ENCODE peak calls at places on chromosome 2, in nine cellular contexts. One of them, this sample, is unnamed.

GRCh38 chr2:38315707-38316333 is 61.3 kb downstream of the ATL2 start:
- DNase-seq in aorta: no peak
- DNase-seq in RWPE1: peak; percentile 31
- DNase-seq in effector memory CD4-positive, alpha-beta T cell: no peak
- DNase-seq in activated CD8-positive, alpha-beta memory T cell treated with anti-CD3 and anti-CD28 coated beads for 1 hour: no peak
- DNase-seq in GM20000: peak; percentile 25
- DNase-seq in HT1080: peak; percentile 60
- DNase-seq in left colon: no peak
- DNase-seq in activated CD4-positive, CD25-positive, alpha-beta regulatory T cell treated with anti-CD3 and anti-CD28 coated beads, Interleukin-2, amount 50 U/mL, for 16 hours: no peak
- DNase-seq in this sample: no peak

GRCh38 chr2:109178974-109179373 is 50.0 kb downstream of the SH3RF3 start:
- DNase-seq in aorta: no peak
- DNase-seq in RWPE1: no peak
- DNase-seq in effector memory CD4-positive, alpha-beta T cell: no peak
- DNase-seq in activated CD8-positive, alpha-beta memory T cell treated with anti-CD3 and anti-CD28 coated beads for 1 hour: no peak
- DNase-seq in GM20000: no peak
- DNase-seq in HT1080: no peak
- DNase-seq in left colon: no peak
- DNase-seq in activated CD4-positive, CD25-positive, alpha-beta regulatory T cell treated with anti-CD3 and anti-CD28 coated beads, Interleukin-2, amount 50 U/mL, for 16 hours: no peak
- DNase-seq in this sample: no peak

GRCh38 chr2:54722641-54723299 is 692 bp upstream of the EML6 start:
- DNase-seq in aorta: no peak
- DNase-seq in RWPE1: peak; percentile 64
- DNase-seq in effector memory CD4-positive, alpha-beta T cell: no peak
- DNase-seq in activated CD8-positive, alpha-beta memory T cell treated with anti-CD3 and anti-CD28 coated beads for 1 hour: no peak
- DNase-seq in GM20000: no peak
- DNase-seq in HT1080: peak; percentile 31
- DNase-seq in left colon: no peak
- DNase-seq in activated CD4-positive, CD25-positive, alpha-beta regulatory T cell treated with anti-CD3 and anti-CD28 coated beads, Interleukin-2, amount 50 U/mL, for 16 hours: no peak
- DNase-seq in this sample: no peak

GRCh38 chr2:164015328-164016123 is 279.7 kb upstream of the FIGN start:
- DNase-seq in aorta: peak; percentile 44
- DNase-seq in RWPE1: no peak
- DNase-seq in effector memory CD4-positive, alpha-beta T cell: no peak
- DNase-seq in activated CD8-positive, alpha-beta memory T cell treated with anti-CD3 and anti-CD28 coated beads for 1 hour: no peak
- DNase-seq in GM20000: peak; percentile 59
- DNase-seq in HT1080: no peak
- DNase-seq in left colon: no peak
- DNase-seq in activated CD4-positive, CD25-positive, alpha-beta regulatory T cell treated with anti-CD3 and anti-CD28 coated beads, Interleukin-2, amount 50 U/mL, for 16 hours: no peak
- DNase-seq in this sample: no peak

GRCh38 chr2:17628349-17629261 is 88.1 kb downstream of the VSNL1 start:
- DNase-seq in aorta: no peak
- DNase-seq in RWPE1: no peak
- DNase-seq in effector memory CD4-positive, alpha-beta T cell: no peak
- DNase-seq in activated CD8-positive, alpha-beta memory T cell treated with anti-CD3 and anti-CD28 coated beads for 1 hour: no peak
- DNase-seq in GM20000: no peak
- DNase-seq in HT1080: peak; percentile 61
- DNase-seq in left colon: no peak
- DNase-seq in activated CD4-positive, CD25-positive, alpha-beta regulatory T cell treated with anti-CD3 and anti-CD28 coated beads, Interleukin-2, amount 50 U/mL, for 16 hours: no peak
- DNase-seq in this sample: no peak

GRCh38 chr2:76821731-76822130 is 700.4 kb downstream of the LRRTM4 start:
- DNase-seq in aorta: no peak
- DNase-seq in RWPE1: no peak
- DNase-seq in effector memory CD4-positive, alpha-beta T cell: no peak
- DNase-seq in activated CD8-positive, alpha-beta memory T cell treated with anti-CD3 and anti-CD28 coated beads for 1 hour: no peak
- DNase-seq in GM20000: no peak
- DNase-seq in HT1080: no peak
- DNase-seq in left colon: no peak
- DNase-seq in activated CD4-positive, CD25-positive, alpha-beta regulatory T cell treated with anti-CD3 and anti-CD28 coated beads, Interleukin-2, amount 50 U/mL, for 16 hours: no peak
- DNase-seq in this sample: no peak

GRCh38 chr2:133817680-133818566 is 249.7 kb upstream of the NCKAP5 start:
- DNase-seq in aorta: no peak
- DNase-seq in RWPE1: peak; percentile 73
- DNase-seq in effector memory CD4-positive, alpha-beta T cell: no peak
- DNase-seq in activated CD8-positive, alpha-beta memory T cell treated with anti-CD3 and anti-CD28 coated beads for 1 hour: no peak
- DNase-seq in GM20000: no peak
- DNase-seq in HT1080: peak; percentile 98
- DNase-seq in left colon: no peak
- DNase-seq in activated CD4-positive, CD25-positive, alpha-beta regulatory T cell treated with anti-CD3 and anti-CD28 coated beads, Interleukin-2, amount 50 U/mL, for 16 hours: no peak
- DNase-seq in this sample: no peak

GRCh38 chr2:229815342-229815741 is 101.0 kb upstream of the DNER start:
- DNase-seq in aorta: no peak
- DNase-seq in RWPE1: no peak
- DNase-seq in effector memory CD4-positive, alpha-beta T cell: no peak
- DNase-seq in activated CD8-positive, alpha-beta memory T cell treated with anti-CD3 and anti-CD28 coated beads for 1 hour: no peak
- DNase-seq in GM20000: no peak
- DNase-seq in HT1080: peak; percentile 20
- DNase-seq in left colon: no peak
- DNase-seq in activated CD4-positive, CD25-positive, alpha-beta regulatory T cell treated with anti-CD3 and anti-CD28 coated beads, Interleukin-2, amount 50 U/mL, for 16 hours: no peak
- DNase-seq in this sample: no peak

GRCh38 chr2:238113611-238114010 is 13.5 kb downstream of the ESPNL start:
- DNase-seq in aorta: peak; percentile 25
- DNase-seq in RWPE1: no peak
- DNase-seq in effector memory CD4-positive, alpha-beta T cell: no peak
- DNase-seq in activated CD8-positive, alpha-beta memory T cell treated with anti-CD3 and anti-CD28 coated beads for 1 hour: no peak
- DNase-seq in GM20000: no peak
- DNase-seq in HT1080: no peak
- DNase-seq in left colon: no peak
- DNase-seq in activated CD4-positive, CD25-positive, alpha-beta regulatory T cell treated with anti-CD3 and anti-CD28 coated beads, Interleukin-2, amount 50 U/mL, for 16 hours: no peak
- DNase-seq in this sample: peak; percentile 45

GRCh38 chr2:119491776-119492525 is 32.3 kb downstream of the SCTR start:
- DNase-seq in aorta: no peak
- DNase-seq in RWPE1: peak; percentile 87
- DNase-seq in effector memory CD4-positive, alpha-beta T cell: no peak
- DNase-seq in activated CD8-positive, alpha-beta memory T cell treated with anti-CD3 and anti-CD28 coated beads for 1 hour: no peak
- DNase-seq in GM20000: no peak
- DNase-seq in HT1080: peak; percentile 90
- DNase-seq in left colon: no peak
- DNase-seq in activated CD4-positive, CD25-positive, alpha-beta regulatory T cell treated with anti-CD3 and anti-CD28 coated beads, Interleukin-2, amount 50 U/mL, for 16 hours: no peak
- DNase-seq in this sample: no peak

GRCh38 chr2:127637725-127638252 is 8.2 kb upstream of the GPR17 start:
- DNase-seq in aorta: no peak
- DNase-seq in RWPE1: peak; percentile 69
- DNase-seq in effector memory CD4-positive, alpha-beta T cell: no peak
- DNase-seq in activated CD8-positive, alpha-beta memory T cell treated with anti-CD3 and anti-CD28 coated beads for 1 hour: no peak
- DNase-seq in GM20000: no peak
- DNase-seq in HT1080: peak; percentile 89
- DNase-seq in left colon: no peak
- DNase-seq in activated CD4-positive, CD25-positive, alpha-beta regulatory T cell treated with anti-CD3 and anti-CD28 coated beads, Interleukin-2, amount 50 U/mL, for 16 hours: no peak
- DNase-seq in this sample: no peak

GRCh38 chr2:187461294-187462261 is 13.5 kb upstream of the CALCRL start:
- DNase-seq in aorta: peak; percentile 63
- DNase-seq in RWPE1: no peak
- DNase-seq in effector memory CD4-positive, alpha-beta T cell: no peak
- DNase-seq in activated CD8-positive, alpha-beta memory T cell treated with anti-CD3 and anti-CD28 coated beads for 1 hour: no peak
- DNase-seq in GM20000: no peak
- DNase-seq in HT1080: no peak
- DNase-seq in left colon: peak; percentile 18
- DNase-seq in activated CD4-positive, CD25-positive, alpha-beta regulatory T cell treated with anti-CD3 and anti-CD28 coated beads, Interleukin-2, amount 50 U/mL, for 16 hours: no peak
- DNase-seq in this sample: no peak

GRCh38 chr2:98552499-98553179 is 55.7 kb downstream of the COA5 start:
- DNase-seq in aorta: no peak
- DNase-seq in RWPE1: no peak
- DNase-seq in effector memory CD4-positive, alpha-beta T cell: no peak
- DNase-seq in activated CD8-positive, alpha-beta memory T cell treated with anti-CD3 and anti-CD28 coated beads for 1 hour: no peak
- DNase-seq in GM20000: no peak
- DNase-seq in HT1080: peak; percentile 36
- DNase-seq in left colon: no peak
- DNase-seq in activated CD4-positive, CD25-positive, alpha-beta regulatory T cell treated with anti-CD3 and anti-CD28 coated beads, Interleukin-2, amount 50 U/mL, for 16 hours: no peak
- DNase-seq in this sample: no peak

GRCh38 chr2:46320141-46320567 is 22.9 kb downstream of the EPAS1 start:
- DNase-seq in aorta: no peak
- DNase-seq in RWPE1: no peak
- DNase-seq in effector memory CD4-positive, alpha-beta T cell: no peak
- DNase-seq in activated CD8-positive, alpha-beta memory T cell treated with anti-CD3 and anti-CD28 coated beads for 1 hour: no peak
- DNase-seq in GM20000: no peak
- DNase-seq in HT1080: no peak
- DNase-seq in left colon: no peak
- DNase-seq in activated CD4-positive, CD25-positive, alpha-beta regulatory T cell treated with anti-CD3 and anti-CD28 coated beads, Interleukin-2, amount 50 U/mL, for 16 hours: no peak
- DNase-seq in this sample: no peak

GRCh38 chr2:148021059-148021985 is at the start of gene MBD5:
- DNase-seq in aorta: peak; percentile 64
- DNase-seq in RWPE1: peak; percentile 13
- DNase-seq in effector memory CD4-positive, alpha-beta T cell: peak; percentile 55
- DNase-seq in activated CD8-positive, alpha-beta memory T cell treated with anti-CD3 and anti-CD28 coated beads for 1 hour: no peak
- DNase-seq in GM20000: peak; percentile 22
- DNase-seq in HT1080: no peak
- DNase-seq in left colon: peak; percentile 51
- DNase-seq in activated CD4-positive, CD25-positive, alpha-beta regulatory T cell treated with anti-CD3 and anti-CD28 coated beads, Interleukin-2, amount 50 U/mL, for 16 hours: peak; percentile 34
- DNase-seq in this sample: peak; percentile 49

GRCh38 chr2:85750509-85751299 is 3.1 kb upstream of the ATOH8 start:
- DNase-seq in aorta: peak; percentile 88
- DNase-seq in RWPE1: peak; percentile 54
- DNase-seq in effector memory CD4-positive, alpha-beta T cell: peak; percentile 25
- DNase-seq in activated CD8-positive, alpha-beta memory T cell treated with anti-CD3 and anti-CD28 coated beads for 1 hour: peak; percentile 15
- DNase-seq in GM20000: peak; percentile 66
- DNase-seq in HT1080: peak; percentile 49
- DNase-seq in left colon: peak; percentile 64
- DNase-seq in activated CD4-positive, CD25-positive, alpha-beta regulatory T cell treated with anti-CD3 and anti-CD28 coated beads, Interleukin-2, amount 50 U/mL, for 16 hours: no peak
- DNase-seq in this sample: peak; percentile 79

GRCh38 chr2:177763532-177764265 is 308.9 kb downstream of the PDE11A start:
- DNase-seq in aorta: peak; percentile 78
- DNase-seq in RWPE1: peak; percentile 58
- DNase-seq in effector memory CD4-positive, alpha-beta T cell: peak; percentile 61
- DNase-seq in activated CD8-positive, alpha-beta memory T cell treated with anti-CD3 and anti-CD28 coated beads for 1 hour: peak; percentile 40
- DNase-seq in GM20000: peak; percentile 67
- DNase-seq in HT1080: peak; percentile 63
- DNase-seq in left colon: peak; percentile 61
- DNase-seq in activated CD4-positive, CD25-positive, alpha-beta regulatory T cell treated with anti-CD3 and anti-CD28 coated beads, Interleukin-2, amount 50 U/mL, for 16 hours: peak; percentile 50
- DNase-seq in this sample: peak; percentile 58

GRCh38 chr2:126642031-126642430 is 13.9 kb upstream of the GYPC start:
- DNase-seq in aorta: no peak
- DNase-seq in RWPE1: no peak
- DNase-seq in effector memory CD4-positive, alpha-beta T cell: no peak
- DNase-seq in activated CD8-positive, alpha-beta memory T cell treated with anti-CD3 and anti-CD28 coated beads for 1 hour: no peak
- DNase-seq in GM20000: no peak
- DNase-seq in HT1080: no peak
- DNase-seq in left colon: no peak
- DNase-seq in activated CD4-positive, CD25-positive, alpha-beta regulatory T cell treated with anti-CD3 and anti-CD28 coated beads, Interleukin-2, amount 50 U/mL, for 16 hours: no peak
- DNase-seq in this sample: no peak

GRCh38 chr2:112110966-112111365 is 27.2 kb upstream of the FBLN7 start:
- DNase-seq in aorta: no peak
- DNase-seq in RWPE1: no peak
- DNase-seq in effector memory CD4-positive, alpha-beta T cell: no peak
- DNase-seq in activated CD8-positive, alpha-beta memory T cell treated with anti-CD3 and anti-CD28 coated beads for 1 hour: no peak
- DNase-seq in GM20000: no peak
- DNase-seq in HT1080: no peak
- DNase-seq in left colon: no peak
- DNase-seq in activated CD4-positive, CD25-positive, alpha-beta regulatory T cell treated with anti-CD3 and anti-CD28 coated beads, Interleukin-2, amount 50 U/mL, for 16 hours: no peak
- DNase-seq in this sample: no peak

GRCh38 chr2:168165985-168166901 is 81.2 kb downstream of the STK39 start:
- DNase-seq in aorta: no peak
- DNase-seq in RWPE1: no peak
- DNase-seq in effector memory CD4-positive, alpha-beta T cell: no peak
- DNase-seq in activated CD8-positive, alpha-beta memory T cell treated with anti-CD3 and anti-CD28 coated beads for 1 hour: no peak
- DNase-seq in GM20000: no peak
- DNase-seq in HT1080: no peak
- DNase-seq in left colon: no peak
- DNase-seq in activated CD4-positive, CD25-positive, alpha-beta regulatory T cell treated with anti-CD3 and anti-CD28 coated beads, Interleukin-2, amount 50 U/mL, for 16 hours: no peak
- DNase-seq in this sample: no peak

GRCh38 chr2:27497288-27497627 is 619 bp downstream of the GCKR start:
- DNase-seq in aorta: no peak
- DNase-seq in RWPE1: no peak
- DNase-seq in effector memory CD4-positive, alpha-beta T cell: no peak
- DNase-seq in activated CD8-positive, alpha-beta memory T cell treated with anti-CD3 and anti-CD28 coated beads for 1 hour: no peak
- DNase-seq in GM20000: no peak
- DNase-seq in HT1080: no peak
- DNase-seq in left colon: no peak
- DNase-seq in activated CD4-positive, CD25-positive, alpha-beta regulatory T cell treated with anti-CD3 and anti-CD28 coated beads, Interleukin-2, amount 50 U/mL, for 16 hours: no peak
- DNase-seq in this sample: no peak

GRCh38 chr2:63053235-63053888 is 2.7 kb downstream of the OTX1 start:
- DNase-seq in aorta: no peak
- DNase-seq in RWPE1: no peak
- DNase-seq in effector memory CD4-positive, alpha-beta T cell: no peak
- DNase-seq in activated CD8-positive, alpha-beta memory T cell treated with anti-CD3 and anti-CD28 coated beads for 1 hour: no peak
- DNase-seq in GM20000: peak; percentile 32
- DNase-seq in HT1080: no peak
- DNase-seq in left colon: no peak
- DNase-seq in activated CD4-positive, CD25-positive, alpha-beta regulatory T cell treated with anti-CD3 and anti-CD28 coated beads, Interleukin-2, amount 50 U/mL, for 16 hours: no peak
- DNase-seq in this sample: no peak

GRCh38 chr2:126885701-126886121 is 13.0 kb upstream of the TEX51 start:
- DNase-seq in aorta: peak; percentile 57
- DNase-seq in RWPE1: no peak
- DNase-seq in effector memory CD4-positive, alpha-beta T cell: no peak
- DNase-seq in activated CD8-positive, alpha-beta memory T cell treated with anti-CD3 and anti-CD28 coated beads for 1 hour: no peak
- DNase-seq in GM20000: no peak
- DNase-seq in HT1080: no peak
- DNase-seq in left colon: no peak
- DNase-seq in activated CD4-positive, CD25-positive, alpha-beta regulatory T cell treated with anti-CD3 and anti-CD28 coated beads, Interleukin-2, amount 50 U/mL, for 16 hours: no peak
- DNase-seq in this sample: no peak

GRCh38 chr2:117855886-117856285 is 41.4 kb downstream of the DDX18 start:
- DNase-seq in aorta: no peak
- DNase-seq in RWPE1: no peak
- DNase-seq in effector memory CD4-positive, alpha-beta T cell: no peak
- DNase-seq in activated CD8-positive, alpha-beta memory T cell treated with anti-CD3 and anti-CD28 coated beads for 1 hour: no peak
- DNase-seq in GM20000: no peak
- DNase-seq in HT1080: peak; percentile 62
- DNase-seq in left colon: no peak
- DNase-seq in activated CD4-positive, CD25-positive, alpha-beta regulatory T cell treated with anti-CD3 and anti-CD28 coated beads, Interleukin-2, amount 50 U/mL, for 16 hours: no peak
- DNase-seq in this sample: no peak

GRCh38 chr2:195675783-195676427 is 18.9 kb downstream of the SLC39A10 start:
- DNase-seq in aorta: no peak
- DNase-seq in RWPE1: no peak
- DNase-seq in effector memory CD4-positive, alpha-beta T cell: no peak
- DNase-seq in activated CD8-positive, alpha-beta memory T cell treated with anti-CD3 and anti-CD28 coated beads for 1 hour: no peak
- DNase-seq in GM20000: no peak
- DNase-seq in HT1080: no peak
- DNase-seq in left colon: no peak
- DNase-seq in activated CD4-positive, CD25-positive, alpha-beta regulatory T cell treated with anti-CD3 and anti-CD28 coated beads, Interleukin-2, amount 50 U/mL, for 16 hours: no peak
- DNase-seq in this sample: no peak

GRCh38 chr2:142825861-142826260 is 51.6 kb upstream of the KYNU start:
- DNase-seq in aorta: no peak
- DNase-seq in RWPE1: no peak
- DNase-seq in effector memory CD4-positive, alpha-beta T cell: no peak
- DNase-seq in activated CD8-positive, alpha-beta memory T cell treated with anti-CD3 and anti-CD28 coated beads for 1 hour: no peak
- DNase-seq in GM20000: no peak
- DNase-seq in HT1080: no peak
- DNase-seq in left colon: no peak
- DNase-seq in activated CD4-positive, CD25-positive, alpha-beta regulatory T cell treated with anti-CD3 and anti-CD28 coated beads, Interleukin-2, amount 50 U/mL, for 16 hours: no peak
- DNase-seq in this sample: no peak

GRCh38 chr2:218569661-218570500 is 1.2 kb downstream of the CNOT9 start:
- DNase-seq in aorta: no peak
- DNase-seq in RWPE1: peak; percentile 10
- DNase-seq in effector memory CD4-positive, alpha-beta T cell: peak; percentile 15
- DNase-seq in activated CD8-positive, alpha-beta memory T cell treated with anti-CD3 and anti-CD28 coated beads for 1 hour: no peak
- DNase-seq in GM20000: no peak
- DNase-seq in HT1080: peak; percentile 38
- DNase-seq in left colon: peak; percentile 33
- DNase-seq in activated CD4-positive, CD25-positive, alpha-beta regulatory T cell treated with anti-CD3 and anti-CD28 coated beads, Interleukin-2, amount 50 U/mL, for 16 hours: no peak
- DNase-seq in this sample: peak; percentile 38

GRCh38 chr2:60416221-60417008 is 137.0 kb downstream of the BCL11A start:
- DNase-seq in aorta: no peak
- DNase-seq in RWPE1: no peak
- DNase-seq in effector memory CD4-positive, alpha-beta T cell: no peak
- DNase-seq in activated CD8-positive, alpha-beta memory T cell treated with anti-CD3 and anti-CD28 coated beads for 1 hour: no peak
- DNase-seq in GM20000: no peak
- DNase-seq in HT1080: peak; percentile 41
- DNase-seq in left colon: peak; percentile 61
- DNase-seq in activated CD4-positive, CD25-positive, alpha-beta regulatory T cell treated with anti-CD3 and anti-CD28 coated beads, Interleukin-2, amount 50 U/mL, for 16 hours: no peak
- DNase-seq in this sample: peak; percentile 57

GRCh38 chr2:65974067-65974723 is 460.7 kb upstream of the MEIS1 start:
- DNase-seq in aorta: no peak
- DNase-seq in RWPE1: no peak
- DNase-seq in effector memory CD4-positive, alpha-beta T cell: no peak
- DNase-seq in activated CD8-positive, alpha-beta memory T cell treated with anti-CD3 and anti-CD28 coated beads for 1 hour: no peak
- DNase-seq in GM20000: no peak
- DNase-seq in HT1080: no peak
- DNase-seq in left colon: no peak
- DNase-seq in activated CD4-positive, CD25-positive, alpha-beta regulatory T cell treated with anti-CD3 and anti-CD28 coated beads, Interleukin-2, amount 50 U/mL, for 16 hours: no peak
- DNase-seq in this sample: no peak

GRCh38 chr2:48452108-48452507 is 77.8 kb upstream of the STON1 start:
- DNase-seq in aorta: no peak
- DNase-seq in RWPE1: no peak
- DNase-seq in effector memory CD4-positive, alpha-beta T cell: no peak
- DNase-seq in activated CD8-positive, alpha-beta memory T cell treated with anti-CD3 and anti-CD28 coated beads for 1 hour: no peak
- DNase-seq in GM20000: no peak
- DNase-seq in HT1080: no peak
- DNase-seq in left colon: no peak
- DNase-seq in activated CD4-positive, CD25-positive, alpha-beta regulatory T cell treated with anti-CD3 and anti-CD28 coated beads, Interleukin-2, amount 50 U/mL, for 16 hours: no peak
- DNase-seq in this sample: no peak

GRCh38 chr2:14621874-14622273 is 10.6 kb upstream of the LRATD1 start:
- DNase-seq in aorta: no peak
- DNase-seq in RWPE1: no peak
- DNase-seq in effector memory CD4-positive, alpha-beta T cell: no peak
- DNase-seq in activated CD8-positive, alpha-beta memory T cell treated with anti-CD3 and anti-CD28 coated beads for 1 hour: no peak
- DNase-seq in GM20000: no peak
- DNase-seq in HT1080: no peak
- DNase-seq in left colon: no peak
- DNase-seq in activated CD4-positive, CD25-positive, alpha-beta regulatory T cell treated with anti-CD3 and anti-CD28 coated beads, Interleukin-2, amount 50 U/mL, for 16 hours: no peak
- DNase-seq in this sample: no peak

This sample was measured in right lobe of liver.